ENCODE peak calls at places on chromosomes 16 and 17, in five cellular contexts. One of them, this sample, is unnamed.

GRCh38 chr17:36979585-36979941 is 30.8 kb downstream of the AATF start:
- DNase-seq in tibial nerve: no peak
- DNase-seq in stomach: no peak
- DNase-seq in PC-3: no peak
- DNase-seq in tibial artery: no peak
- DNase-seq in this sample: no peak

GRCh38 chr17:61848896-61849295 is 14.4 kb downstream of the BRIP1 start:
- DNase-seq in PC-3: no peak
- DNase-seq in tibial nerve: no peak
- DNase-seq in tibial artery: no peak
- DNase-seq in stomach: no peak
- DNase-seq in this sample: no peak

GRCh38 chr17:75319818-75320691 is 30.8 kb upstream of the SLC25A19 start:
- DNase-seq in tibial artery: no peak
- DNase-seq in stomach: no peak
- DNase-seq in tibial nerve: no peak
- DNase-seq in PC-3: no peak
- DNase-seq in this sample: no peak

GRCh38 chr17:58328195-58329034 is at the start of gene TSPOAP1:
- DNase-seq in tibial artery: no peak
- DNase-seq in PC-3: no peak
- DNase-seq in tibial nerve: no peak
- DNase-seq in stomach: no peak
- DNase-seq in this sample: peak

GRCh38 chr16:81873843-81874752 is 95.0 kb downstream of the PLCG2 start:
- DNase-seq in PC-3: peak
- DNase-seq in stomach: peak
- DNase-seq in tibial nerve: peak
- DNase-seq in tibial artery: peak
- DNase-seq in this sample: no peak

GRCh38 chr16:50611332-50611934 is 63.2 kb downstream of the NKD1 start:
- DNase-seq in tibial artery: no peak
- DNase-seq in PC-3: peak
- DNase-seq in stomach: no peak
- DNase-seq in tibial nerve: no peak
- DNase-seq in this sample: no peak

GRCh38 chr16:74898667-74899066 is 86.3 kb downstream of the WDR59 start:
- DNase-seq in PC-3: no peak
- DNase-seq in tibial artery: no peak
- DNase-seq in stomach: no peak
- DNase-seq in tibial nerve: no peak
- DNase-seq in this sample: no peak

GRCh38 chr16:85042126-85042525 is 14.5 kb downstream of the KIAA0513 start:
- DNase-seq in PC-3: no peak
- DNase-seq in tibial nerve: no peak
- DNase-seq in tibial artery: no peak
- DNase-seq in stomach: no peak
- DNase-seq in this sample: no peak

GRCh38 chr17:48259710-48260291 is 152.2 kb downstream of the SNX11 start:
- DNase-seq in PC-3: peak
- DNase-seq in tibial artery: no peak
- DNase-seq in tibial nerve: no peak
- DNase-seq in stomach: no peak
- DNase-seq in this sample: no peak

GRCh38 chr17:49210158-49211029 is at the start of the genes ABI3 and GNGT2:
- DNase-seq in PC-3: no peak
- DNase-seq in tibial nerve: no peak
- DNase-seq in stomach: peak
- DNase-seq in tibial artery: no peak
- DNase-seq in this sample: no peak

DNA sequence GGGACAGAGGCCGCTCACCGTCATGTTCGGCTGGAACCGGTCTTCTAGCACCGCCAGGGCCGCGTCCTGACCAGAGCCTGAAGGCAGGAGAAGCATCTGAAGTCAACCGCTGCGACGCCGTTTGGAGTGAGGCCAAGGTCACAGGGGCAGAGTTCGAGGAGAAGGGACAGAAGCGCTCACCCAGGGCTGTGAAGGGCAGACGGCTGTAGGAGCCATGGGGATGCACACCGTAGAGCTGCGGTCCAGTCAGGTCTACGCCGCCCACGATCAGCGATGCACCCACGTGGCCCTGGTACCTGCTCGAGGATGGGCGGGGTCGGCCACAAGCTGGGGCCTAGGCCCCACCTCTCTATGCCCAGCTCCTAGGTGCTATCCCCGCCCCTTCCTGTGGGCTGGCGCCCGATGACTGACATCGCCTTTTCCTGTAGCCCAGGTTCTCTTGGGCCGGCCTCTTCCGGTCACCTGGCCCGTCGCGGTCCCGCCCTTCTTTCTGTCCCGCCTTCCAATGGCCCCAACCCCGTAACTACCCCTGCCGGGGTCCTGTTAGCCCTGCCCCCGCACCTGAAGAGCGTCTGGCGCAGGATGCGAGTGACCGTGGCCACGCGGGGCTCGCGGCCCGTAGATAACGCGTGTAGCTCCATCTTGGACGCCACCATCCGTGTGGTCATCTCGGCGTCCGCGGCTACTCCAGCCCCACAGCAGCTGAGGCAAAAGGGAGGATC is 1.1 kb downstream of the PSMB10 start:
- DNase-seq in stomach: peak
- DNase-seq in PC-3: peak
- DNase-seq in tibial artery: peak
- DNase-seq in tibial nerve: peak
- DNase-seq in this sample: peak
- TF ChIP-seq CTCF in stomach: peak
- TF ChIP-seq CTCF in PC-3: no peak
- TF ChIP-seq CTCF in tibial artery: no peak
- TF ChIP-seq CTCF in tibial nerve: peak
- TF ChIP-seq CTCF in this sample: no peak

GRCh38 chr16:72845322-72846020 is 202.5 kb downstream of the ZFHX3 start:
- DNase-seq in tibial artery: no peak
- DNase-seq in stomach: no peak
- DNase-seq in tibial nerve: no peak
- DNase-seq in PC-3: no peak
- DNase-seq in this sample: no peak

GRCh38 chr16:72847187-72848044 is 200.5 kb downstream of the ZFHX3 start:
- DNase-seq in PC-3: peak
- DNase-seq in stomach: no peak
- DNase-seq in tibial artery: no peak
- DNase-seq in tibial nerve: no peak
- DNase-seq in this sample: no peak

GRCh38 chr16:72848045-72848410 is 199.9 kb downstream of the ZFHX3 start:
- DNase-seq in stomach: no peak
- DNase-seq in PC-3: no peak
- DNase-seq in tibial nerve: no peak
- DNase-seq in tibial artery: no peak
- DNase-seq in this sample: no peak

GRCh38 chr16:72844225-72844920 is 203.6 kb downstream of the ZFHX3 start:
- DNase-seq in stomach: no peak
- DNase-seq in tibial nerve: no peak
- DNase-seq in PC-3: no peak
- DNase-seq in tibial artery: no peak
- DNase-seq in this sample: no peak

GRCh38 chr16:72846594-72846993 is 201.3 kb downstream of the ZFHX3 start:
- DNase-seq in tibial nerve: no peak
- DNase-seq in tibial artery: no peak
- DNase-seq in PC-3: no peak
- DNase-seq in stomach: no peak
- DNase-seq in this sample: no peak
- TF ChIP-seq CTCF in tibial nerve: no peak
- TF ChIP-seq CTCF in tibial artery: no peak
- TF ChIP-seq CTCF in PC-3: no peak
- TF ChIP-seq CTCF in stomach: no peak
- TF ChIP-seq CTCF in this sample: no peak

DNA sequence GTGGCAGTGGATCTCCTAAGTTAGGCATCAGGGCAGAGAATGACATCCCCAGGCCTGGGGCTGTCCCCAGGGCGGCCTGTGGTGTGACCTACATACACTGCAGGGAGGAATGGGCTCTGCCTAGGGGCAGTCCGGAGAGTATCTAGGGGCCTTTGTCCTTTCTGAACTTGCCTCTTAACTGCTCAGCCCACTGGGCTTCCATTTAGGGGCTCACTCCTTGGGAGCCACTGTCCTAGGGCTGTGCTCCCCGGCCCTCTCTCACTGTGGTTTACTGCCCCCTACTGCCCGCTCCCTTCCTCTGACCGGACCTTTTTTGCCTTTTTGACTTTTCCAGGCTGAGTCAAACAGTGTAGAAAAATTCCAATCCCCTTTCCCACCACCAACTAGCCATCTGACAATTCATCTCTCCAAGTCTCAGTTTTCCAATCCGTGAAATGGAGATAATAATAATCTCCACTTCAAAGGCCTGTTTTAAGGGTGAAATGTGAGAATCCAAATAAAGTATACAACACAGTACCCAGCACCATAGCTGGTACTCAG is 66.8 kb downstream of the DNAH3 start:
- DNase-seq in tibial nerve: peak
- DNase-seq in PC-3: peak
- DNase-seq in stomach: peak
- DNase-seq in tibial artery: peak
- DNase-seq in this sample: no peak
- TF ChIP-seq CTCF in tibial nerve: peak
- TF ChIP-seq CTCF in PC-3: peak
- TF ChIP-seq CTCF in stomach: peak
- TF ChIP-seq CTCF in tibial artery: peak
- TF ChIP-seq CTCF in this sample: peak

GRCh38 chr16:8905795-8906591 is 23.8 kb downstream of the LITAFD start:
- DNase-seq in PC-3: no peak
- DNase-seq in tibial nerve: no peak
- DNase-seq in stomach: no peak
- DNase-seq in tibial artery: no peak
- DNase-seq in this sample: no peak
- TF ChIP-seq CTCF in PC-3: peak
- TF ChIP-seq CTCF in tibial nerve: no peak
- TF ChIP-seq CTCF in stomach: no peak
- TF ChIP-seq CTCF in tibial artery: no peak
- TF ChIP-seq CTCF in this sample: peak

This sample was measured in D721Med.